ENCODE peak calls at places on chromosomes 16 and 17, in six cellular contexts. K is activated T-cell treated with anti-CD3 and anti-CD28 coated beads, Interleukin-2, amount 50 U/mL, for 4 hours; V is kidney; C is choroid plexus epithelial cell; A is stimulated activated naive B cell treated with anti-CD40 and anti-IgM and Interleukin-4, amounts not matched to agents 10 μg/mL and 1 μg/mL and 100 μg/mL, for 72 hours; J is T-helper 2 cell. I is an unnamed sample.

GRCh38 chr17:65071861-65072260 is 15.3 kb upstream of the GNA13 start:
- DNase-seq in K (no peak), V (no peak), C (no peak), A (no peak), J (no peak), I (no peak)

GRCh38 chr17:41178341-41178740 is 320 bp upstream of the KRTAP4-2 start:
- DNase-seq in K (no peak), V (no peak), C (no peak), A (no peak), J (no peak), I (no peak)

GRCh38 chr17:2871720-2872119 is 75.5 kb downstream of the RAP1GAP2 start:
- DNase-seq in K (no peak), V (no peak), C (no peak), A (no peak), J (no peak), I (no peak)

GRCh38 chr17:40417258-40417608 is 463 bp downstream of the TOP2A start:
- DNase-seq in K (no peak), V (no peak), C (peak), A (no peak), J (no peak), I (no peak)

GRCh38 chr17:17693955-17694228 is 12.6 kb downstream of the RAI1 start:
- DNase-seq in K (no peak), V (no peak), C (no peak), A (no peak), J (no peak), I (peak)

GRCh38 chr16:56793504-56793903 is 63.6 kb downstream of the NUP93 start:
- DNase-seq in K (no peak), V (no peak), C (peak), A (no peak), J (no peak), I (no peak)

GRCh38 chr17:4440690-4441686 is 7.2 kb downstream of the SPNS3 start:
- DNase-seq in K (no peak), V (no peak), C (no peak), A (no peak), J (no peak), I (no peak)

GRCh38 chr17:39754958-39755549 is 17.3 kb downstream of the GRB7 start:
- DNase-seq in K (no peak), V (no peak), C (no peak), A (no peak), J (no peak), I (no peak)

GRCh38 chr17:50768348-50768761 is 1.0 kb upstream of the ANKRD40CL start:
- DNase-seq in K (no peak), V (peak), C (no peak), A (no peak), J (no peak), I (no peak)

GRCh38 chr17:43953746-43954145 is at the start of gene PYY:
- DNase-seq in K (no peak), V (peak), C (no peak), A (no peak), J (no peak), I (no peak)

GRCh38 chr17:47413872-47414271 is 90.1 kb downstream of the EFCAB13 start:
- DNase-seq in K (no peak), V (no peak), C (no peak), A (no peak), J (no peak), I (no peak)

GRCh38 chr16:60642956-60643355 is 1393.3 kb downstream of the CDH8 start:
- DNase-seq in K (no peak), V (no peak), C (no peak), A (no peak), J (no peak), I (no peak)

GRCh38 chr17:74369221-74369620 is 1.9 kb downstream of the GPR142 start:
- DNase-seq in K (peak), V (peak), C (no peak), A (no peak), J (no peak), I (peak)

GRCh38 chr16:19436540-19436939 is 18.9 kb downstream of the TMC5 start:
- DNase-seq in K (no peak), V (no peak), C (no peak), A (no peak), J (no peak), I (no peak)

GRCh38 chr16:12674096-12674495 is 129.6 kb downstream of the CPPED1 start:
- DNase-seq in K (no peak), V (no peak), C (peak), A (no peak), J (no peak), I (no peak)

GRCh38 chr17:82957961-82958491 is 118.2 kb upstream of the ZNF750 start:
- DNase-seq in K (no peak), V (peak), C (no peak), A (no peak), J (no peak), I (no peak)

GRCh38 chr16:69880640-69881133 is 70.4 kb upstream of the CLEC18A start:
- DNase-seq in K (no peak), V (no peak), C (peak), A (no peak), J (no peak), I (no peak)

GRCh38 chr17:12545877-12546513 is 119.7 kb upstream of the MYOCD start:
- DNase-seq in K (no peak), V (no peak), C (peak), A (peak), J (no peak), I (no peak)

GRCh38 chr17:7634384-7634783 is 4.4 kb downstream of the SHBG start:
- DNase-seq in K (no peak), V (peak), C (peak), A (no peak), J (no peak), I (no peak)

GRCh38 chr17:1422907-1423306 is 22.9 kb upstream of the YWHAE start:
- DNase-seq in K (peak), V (no peak), C (peak), A (no peak), J (no peak), I (no peak)

GRCh38 chr16:57834936-57835335 is 32.6 kb upstream of the KIFC3 start:
- DNase-seq in K (no peak), V (no peak), C (peak), A (no peak), J (no peak), I (no peak)

GRCh38 chr17:63151981-63152523 is 186.0 kb downstream of the TANC2 start:
- DNase-seq in K (no peak), V (no peak), C (peak), A (no peak), J (no peak), I (no peak)

GRCh38 chr16:56244612-56245011 is 53.3 kb downstream of the GNAO1 start:
- DNase-seq in K (no peak), V (no peak), C (no peak), A (no peak), J (no peak), I (no peak)

GRCh38 chr17:81511800-81512559 is 619 bp downstream of the ACTG1 start:
- DNase-seq in K (peak), V (peak), C (peak), A (no peak), J (no peak), I (peak)

GRCh38 chr17:900336-900735 is 79.2 kb downstream of the NXN start:
- DNase-seq in K (no peak), V (no peak), C (no peak), A (no peak), J (no peak), I (no peak)

GRCh38 chr17:78442648-78443128 is 64.2 kb downstream of the PGS1 start:
- DNase-seq in K (no peak), V (peak), C (peak), A (no peak), J (no peak), I (no peak)

GRCh38 chr16:56267888-56268287 is 76.6 kb downstream of the GNAO1 start:
- DNase-seq in K (no peak), V (no peak), C (no peak), A (no peak), J (no peak), I (no peak)

I was measured in activated naive CD8-positive, alpha-beta T cell treated with anti-CD3 and anti-CD28 coated beads, Interleukin-2, amount 10 ng/mL, durations not matched to agents 7 days and 5 days.